ENCODE peak calls at places on chromosomes 16 and 17, in nine cellular contexts. Q is left ventricle myocardium inferior, Y is GM23338, M is progenitor cell of endocrine pancreas, S is OCI-LY7, I is upper lobe of right lung, A is neural crest cell, G is cardiac fibroblast, O is nephron progenitor cell. L is an unnamed sample.

GRCh38 chr16:55487048-55487803 is 8.2 kb downstream of the MMP2 start:
- DNase-seq in Q (peak; percentile 57), Y (no peak), M (no peak), S (no peak), I (no peak), A (no peak), G (peak; percentile 94), O (no peak), L (no peak)

GRCh38 chr16:70520612-70521297 is 2.6 kb downstream of the COG4 start:
- DNase-seq in Q (no peak), Y (no peak), M (no peak), S (no peak), I (no peak), A (no peak), G (peak; percentile 77), O (no peak), L (no peak)

GRCh38 chr17:1643293-1643998 is 2.1 kb downstream of the SCARF1 start:
- DNase-seq in Q (no peak), Y (peak; percentile 96), M (peak; percentile 82), S (peak; percentile 77), I (peak; percentile 92), A (no peak), G (no peak), O (peak; percentile 69), L (peak; percentile 41)

GRCh38 chr17:13030459-13031305 is 12.9 kb upstream of the ELAC2 start:
- DNase-seq in Q (no peak), Y (peak; percentile 74), M (peak; percentile 45), S (peak; percentile 62), I (no peak), A (peak; percentile 69), G (peak; percentile 71), O (peak; percentile 59), L (peak; percentile 59)

GRCh38 chr17:77771998-77772397 is 186.5 kb upstream of the TNRC6C start:
- DNase-seq in Q (no peak), Y (no peak), M (no peak), S (no peak), I (no peak), A (no peak), G (no peak), O (no peak), L (no peak)

GRCh38 chr17:6046431-6046830 is 23.7 kb upstream of the WSCD1 start:
- DNase-seq in Q (no peak), Y (no peak), M (no peak), S (no peak), I (no peak), A (no peak), G (no peak), O (no peak), L (no peak)

GRCh38 chr16:11392041-11392581 is 46.9 kb downstream of the RMI2 start:
- DNase-seq in Q (no peak), Y (no peak), M (no peak), S (no peak), I (peak; percentile 61), A (no peak), G (no peak), O (no peak), L (no peak)

GRCh38 chr16:63302841-63303240 is 1266.6 kb upstream of the CDH8 start:
- DNase-seq in Q (no peak), Y (no peak), M (no peak), S (no peak), I (no peak), A (no peak), G (no peak), O (no peak), L (no peak)

GRCh38 chr17:27361695-27362094 is 67.8 kb downstream of the WSB1 start:
- DNase-seq in Q (no peak), Y (no peak), M (no peak), S (no peak), I (no peak), A (no peak), G (no peak), O (no peak), L (no peak)

GRCh38 chr16:11621539-11621919 is 34.8 kb upstream of the LITAF start:
- DNase-seq in Q (no peak), Y (no peak), M (no peak), S (peak; percentile 44), I (no peak), A (no peak), G (no peak), O (no peak), L (no peak)

GRCh38 chr17:7263071-7263800 is 958 bp upstream of the CLDN7 start:
- DNase-seq in Q (no peak), Y (peak; percentile 97), M (peak; percentile 54), S (no peak), I (peak; percentile 88), A (no peak), G (no peak), O (peak; percentile 61), L (peak; percentile 55)

GRCh38 chr17:36993227-36993626 is 44.5 kb downstream of the AATF start:
- DNase-seq in Q (no peak), Y (no peak), M (no peak), S (no peak), I (no peak), A (no peak), G (no peak), O (no peak), L (no peak)

GRCh38 chr16:77531741-77532140 is 96.9 kb upstream of the ADAMTS18 start:
- DNase-seq in Q (no peak), Y (no peak), M (no peak), S (no peak), I (no peak), A (no peak), G (peak; percentile 88), O (no peak), L (no peak)

GRCh38 chr17:28407974-28408306 is 1.9 kb upstream of the SLC46A1 start:
- DNase-seq in Q (no peak), Y (peak; percentile 85), M (no peak), S (no peak), I (no peak), A (no peak), G (no peak), O (no peak), L (no peak)

GRCh38 chr16:27310576-27311448 is 3.0 kb upstream of the IL4R start:
- DNase-seq in Q (no peak), Y (no peak), M (no peak), S (no peak), I (no peak), A (no peak), G (peak; percentile 20), O (no peak), L (no peak)

GRCh38 chr16:9801651-9802050 is 380.6 kb downstream of the GRIN2A start:
- DNase-seq in Q (no peak), Y (no peak), M (no peak), S (no peak), I (no peak), A (no peak), G (no peak), O (no peak), L (no peak)

GRCh38 chr17:79558573-79558900 is 52.3 kb downstream of the RBFOX3 start:
- DNase-seq in Q (no peak), Y (no peak), M (no peak), S (no peak), I (no peak), A (no peak), G (no peak), O (no peak), L (no peak)

GRCh38 chr17:79557276-79557675 is 53.6 kb downstream of the RBFOX3 start:
- DNase-seq in Q (no peak), Y (no peak), M (no peak), S (no peak), I (no peak), A (no peak), G (no peak), O (no peak), L (no peak)

GRCh38 chr17:79557724-79558572 is 52.9 kb downstream of the RBFOX3 start:
- DNase-seq in Q (no peak), Y (no peak), M (no peak), S (no peak), I (no peak), A (no peak), G (no peak), O (no peak), L (no peak)

GRCh38 chr17:79555543-79555942 is 55.3 kb downstream of the RBFOX3 start:
- DNase-seq in Q (no peak), Y (no peak), M (no peak), S (no peak), I (no peak), A (no peak), G (no peak), O (no peak), L (no peak)

DNA sequence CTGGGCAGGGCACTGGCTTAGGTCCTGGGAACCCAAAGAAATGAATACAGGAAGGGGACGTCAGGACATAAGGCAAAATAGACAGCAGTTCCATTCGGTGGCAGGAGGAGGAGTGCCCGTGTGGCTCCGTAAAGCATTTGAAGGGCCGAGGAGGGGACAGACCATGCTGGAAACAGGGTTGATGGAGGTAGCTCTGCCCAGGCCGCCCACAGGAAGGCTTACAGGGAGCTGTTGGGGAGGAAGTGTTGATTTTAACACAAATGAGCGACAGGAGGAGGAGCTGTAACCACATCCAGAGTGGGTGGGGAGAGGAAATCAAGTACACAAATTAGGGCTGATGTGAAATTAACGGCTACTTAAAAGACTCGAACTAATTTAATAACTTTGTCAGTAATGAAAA is 54.6 kb downstream of the RBFOX3 start:
- DNase-seq in Q (no peak), Y (no peak), M (no peak), S (no peak), I (no peak), A (no peak), G (no peak), O (no peak), L (no peak)
- TF ChIP-seq CTCF in Q (no peak), Y (no peak), M (no peak), S (no peak), I (no peak), A (no peak), G (no peak), O (no peak), L (no peak)

GRCh38 chr17:80364091-80364691 is 50.8 kb upstream of the ENDOV start:
- DNase-seq in Q (no peak), Y (peak; percentile 65), M (no peak), S (peak; percentile 34), I (no peak), A (peak; percentile 26), G (peak; percentile 10), O (peak; percentile 53), L (no peak)
- TF ChIP-seq CTCF in Q (peak; percentile 39), Y (peak; percentile 79), M (peak; percentile 38), S (peak; percentile 79), I (peak; percentile 19), A (peak; percentile 59), G (peak; percentile 30), O (peak; percentile 46), L (peak; percentile 18)

GRCh38 chr17:17988427-17988945 is 15.8 kb downstream of the DRC3 start:
- DNase-seq in Q (no peak), Y (no peak), M (no peak), S (no peak), I (no peak), A (no peak), G (no peak), O (no peak), L (no peak)
- TF ChIP-seq CTCF in Q (no peak), Y (no peak), M (no peak), S (no peak), I (no peak), A (no peak), G (no peak), O (no peak), L (no peak)

DNA sequence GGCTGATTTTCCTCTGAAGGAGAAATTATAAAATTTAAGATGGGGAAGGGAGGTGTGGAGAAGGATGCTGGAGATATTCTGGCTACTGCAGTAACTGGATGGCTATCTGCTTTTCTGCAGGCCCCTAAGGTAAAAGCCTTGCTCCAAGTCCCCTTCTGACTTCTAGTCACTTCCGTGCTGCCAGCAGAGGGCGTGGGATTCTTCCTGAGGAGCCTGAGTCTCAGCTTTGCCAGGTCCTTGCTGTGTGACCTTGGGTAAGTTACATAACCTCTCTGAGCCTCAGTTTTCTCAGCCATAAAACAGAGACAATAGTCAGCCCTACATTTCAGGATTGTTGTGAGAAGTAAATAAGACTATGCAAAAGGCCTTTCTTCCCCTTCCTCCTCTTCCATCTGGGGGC is 24.3 kb upstream of the TMEM220 start:
- DNase-seq in Q (no peak), Y (peak; percentile 91), M (no peak), S (peak; percentile 33), I (no peak), A (peak; percentile 34), G (peak; percentile 34), O (peak; percentile 37), L (no peak)
- TF ChIP-seq CTCF in Q (peak; percentile 37), Y (peak; percentile 81), M (peak; percentile 45), S (peak; percentile 70), I (peak; percentile 18), A (peak; percentile 53), G (peak; percentile 49), O (peak; percentile 17), L (peak; percentile 30)